ENCODE peak calls at places on chromosomes 13 and 19, in five cellular contexts. X is fibroblast of lung, O is HCT116, D is GM23338, N is PC-3. G is an unnamed sample.
A peak's percentile ranks its signal among the peaks of the same experiment; 100 is the strongest.

GRCh38 chr13:74367193-74367592 is 233.0 kb upstream of the KLF12 start:
- DNase-seq in X (no peak), O (no peak), D (no peak), N (no peak), G (no peak)

GRCh38 chr19:31819837-31820236 is 470.6 kb upstream of the TSHZ3 start:
- DNase-seq in X (no peak), O (no peak), D (no peak), N (no peak), G (no peak)

GRCh38 chr19:10189631-10190425 is 4.9 kb downstream of the DNMT1 start:
- DNase-seq in X (peak; percentile 10), O (no peak), D (no peak), N (no peak), G (no peak)

GRCh38 chr13:94169783-94170513 is 309.5 kb downstream of the DCT start:
- DNase-seq in X (no peak), O (no peak), D (peak; percentile 39), N (no peak), G (no peak)

GRCh38 chr19:33022472-33023116 is 42.1 kb downstream of the RHPN2 start:
- DNase-seq in X (no peak), O (no peak), D (peak; percentile 93), N (no peak), G (no peak)

GRCh38 chr13:20940083-20940482 is 37.5 kb upstream of the XPO4 start:
- DNase-seq in X (peak; percentile 67), O (no peak), D (no peak), N (no peak), G (peak; percentile 23)

GRCh38 chr19:44570984-44571684 is 41.7 kb upstream of the CEACAM20 start:
- DNase-seq in X (peak; percentile 89), O (peak; percentile 76), D (peak; percentile 93), N (peak; percentile 85), G (peak; percentile 88)

GRCh38 chr13:36475468-36475867 is 43.2 kb downstream of the CCNA1 start:
- DNase-seq in X (peak; percentile 2), O (no peak), D (peak; percentile 75), N (peak; percentile 58), G (no peak)

GRCh38 chr13:97076898-97077297 is 82.6 kb upstream of the OXGR1 start:
- DNase-seq in X (peak; percentile 15), O (no peak), D (no peak), N (no peak), G (peak; percentile 29)

GRCh38 chr13:46580362-46580839 is 27.4 kb downstream of the LRCH1 start:
- DNase-seq in X (no peak), O (no peak), D (no peak), N (no peak), G (no peak)

GRCh38 chr19:14003279-14004051 is 2.7 kb downstream of the RFX1 start:
- DNase-seq in X (no peak), O (no peak), D (no peak), N (no peak), G (no peak)

GRCh38 chr13:43835701-43836100 is 43.8 kb downstream of the CCDC122 start:
- DNase-seq in X (peak; percentile 22), O (no peak), D (no peak), N (no peak), G (no peak)

GRCh38 chr13:98310485-98311199 is 133.6 kb upstream of the RNF113B start:
- DNase-seq in X (no peak), O (no peak), D (no peak), N (no peak), G (no peak)

GRCh38 chr13:88257706-88258105 is 586.5 kb downstream of the SLITRK5 start:
- DNase-seq in X (no peak), O (no peak), D (no peak), N (no peak), G (no peak)

GRCh38 chr19:29393915-29394460 is 131.8 kb upstream of the VSTM2B start:
- DNase-seq in X (no peak), O (no peak), D (peak; percentile 56), N (peak; percentile 1), G (no peak)

GRCh38 chr13:96671073-96671472 is 323.2 kb downstream of the OXGR1 start:
- DNase-seq in X (no peak), O (no peak), D (no peak), N (peak; percentile 72), G (no peak)

GRCh38 chr19:16143399-16144215 is at the start of gene HSH2D:
- DNase-seq in X (no peak), O (peak; percentile 77), D (peak; percentile 86), N (peak; percentile 93), G (peak; percentile 83)

GRCh38 chr13:97798171-97798821 is 155.2 kb upstream of the IPO5 start:
- DNase-seq in X (no peak), O (no peak), D (peak; percentile 4), N (no peak), G (no peak)

GRCh38 chr13:65894049-65894448 is 1336.1 kb downstream of the PCDH9 start:
- DNase-seq in X (no peak), O (no peak), D (no peak), N (peak; percentile 60), G (no peak)

GRCh38 chr13:30831515-30831914 is 74.6 kb upstream of the MEDAG start:
- DNase-seq in X (no peak), O (no peak), D (no peak), N (peak; percentile 34), G (no peak)

GRCh38 chr19:55160128-55160985 is 2.8 kb upstream of the TNNI3 start:
- DNase-seq in X (peak; percentile 80), O (peak; percentile 92), D (peak; percentile 100), N (peak; percentile 99), G (peak; percentile 95)
- TF ChIP-seq EZH2 in X (no peak), O (no peak), D (no peak), N (no peak), G (no peak)

GRCh38 chr19:5492813-5493409 is 37.7 kb downstream of the ZNRF4 start:
- DNase-seq in X (no peak), O (no peak), D (no peak), N (no peak), G (no peak)
- TF ChIP-seq EZH2 in X (peak; percentile 61), O (no peak), D (no peak), N (peak; percentile 76), G (peak; percentile 80)

GRCh38 chr19:30622276-30622675 is 250.1 kb downstream of the ZNF536 start:
- DNase-seq in X (no peak), O (no peak), D (no peak), N (no peak), G (no peak)

GRCh38 chr19:30625947-30626346 is 253.8 kb downstream of the ZNF536 start:
- DNase-seq in X (no peak), O (no peak), D (no peak), N (no peak), G (no peak)

GRCh38 chr19:30621326-30621920 is 249.2 kb downstream of the ZNF536 start:
- DNase-seq in X (no peak), O (no peak), D (no peak), N (no peak), G (no peak)

DNA sequence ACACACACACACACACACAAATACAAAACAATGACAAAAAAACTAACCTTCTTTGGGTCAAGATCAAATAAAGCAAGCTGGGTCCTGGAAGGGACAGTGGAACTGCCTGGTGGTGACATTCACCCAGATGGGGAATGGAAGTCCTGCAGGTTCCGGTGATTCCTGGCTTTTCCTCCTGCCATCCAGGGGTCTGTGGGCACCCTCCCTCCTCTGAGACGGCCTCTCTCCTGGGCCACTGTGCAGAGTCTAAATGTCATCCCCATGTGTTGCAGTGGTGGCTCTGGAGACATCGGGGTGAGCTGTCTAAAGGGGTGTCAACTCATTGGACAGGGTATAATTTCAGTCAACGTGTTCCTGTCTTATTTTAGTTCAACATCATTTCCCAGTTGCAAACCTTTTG is 248.2 kb downstream of the ZNF536 start:
- DNase-seq in X (no peak), O (no peak), D (no peak), N (no peak), G (no peak)
- TF ChIP-seq EZH2 in X (no peak), O (no peak), D (no peak), N (no peak), G (no peak)

GRCh38 chr19:1748115-1748702 is 5.1 kb upstream of the ONECUT3 start:
- DNase-seq in X (no peak), O (no peak), D (peak; percentile 74), N (no peak), G (peak; percentile 57)
- TF ChIP-seq EZH2 in X (peak; percentile 8), O (no peak), D (peak; percentile 77), N (no peak), G (peak; percentile 74)

DNA sequence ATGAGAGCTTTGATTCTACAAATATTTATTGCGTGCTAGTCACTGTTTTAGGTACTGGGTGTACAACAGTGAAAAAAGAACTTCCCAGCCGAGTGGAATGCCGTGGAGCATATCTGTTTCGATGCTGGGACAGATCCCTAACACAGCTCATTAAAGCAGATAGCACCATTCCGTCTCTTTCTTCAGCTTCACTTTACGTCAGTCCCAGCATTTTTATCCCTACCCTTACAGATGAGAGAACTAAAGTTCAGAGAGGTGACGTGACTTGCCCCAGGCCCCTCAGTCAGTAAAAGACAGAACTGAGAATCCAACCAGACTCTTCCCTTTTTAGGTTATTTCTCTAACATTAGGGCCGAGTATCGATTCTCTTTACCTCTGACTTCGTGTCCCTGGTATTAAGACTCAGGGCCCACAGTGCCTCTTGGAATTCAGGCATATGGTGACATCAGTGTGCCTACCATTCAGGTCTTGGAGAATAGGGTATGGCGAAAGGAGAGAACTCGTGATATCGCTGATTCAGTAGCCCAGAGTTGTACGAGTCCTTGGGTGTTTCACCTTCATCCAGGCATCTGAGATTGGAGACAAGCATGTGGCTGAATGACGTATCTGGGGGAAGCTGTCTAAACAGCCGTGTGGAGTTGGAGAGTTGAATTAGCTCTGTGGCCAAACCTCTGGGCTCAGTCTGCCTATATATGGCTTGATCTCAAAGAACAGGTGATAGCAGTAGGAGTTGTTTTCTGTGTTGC is 27.1 kb downstream of the ACTN4 start:
- DNase-seq in X (peak; percentile 36), O (no peak), D (no peak), N (no peak), G (peak; percentile 57)
- TF ChIP-seq EZH2 in X (no peak), O (no peak), D (no peak), N (no peak), G (no peak)

DNA sequence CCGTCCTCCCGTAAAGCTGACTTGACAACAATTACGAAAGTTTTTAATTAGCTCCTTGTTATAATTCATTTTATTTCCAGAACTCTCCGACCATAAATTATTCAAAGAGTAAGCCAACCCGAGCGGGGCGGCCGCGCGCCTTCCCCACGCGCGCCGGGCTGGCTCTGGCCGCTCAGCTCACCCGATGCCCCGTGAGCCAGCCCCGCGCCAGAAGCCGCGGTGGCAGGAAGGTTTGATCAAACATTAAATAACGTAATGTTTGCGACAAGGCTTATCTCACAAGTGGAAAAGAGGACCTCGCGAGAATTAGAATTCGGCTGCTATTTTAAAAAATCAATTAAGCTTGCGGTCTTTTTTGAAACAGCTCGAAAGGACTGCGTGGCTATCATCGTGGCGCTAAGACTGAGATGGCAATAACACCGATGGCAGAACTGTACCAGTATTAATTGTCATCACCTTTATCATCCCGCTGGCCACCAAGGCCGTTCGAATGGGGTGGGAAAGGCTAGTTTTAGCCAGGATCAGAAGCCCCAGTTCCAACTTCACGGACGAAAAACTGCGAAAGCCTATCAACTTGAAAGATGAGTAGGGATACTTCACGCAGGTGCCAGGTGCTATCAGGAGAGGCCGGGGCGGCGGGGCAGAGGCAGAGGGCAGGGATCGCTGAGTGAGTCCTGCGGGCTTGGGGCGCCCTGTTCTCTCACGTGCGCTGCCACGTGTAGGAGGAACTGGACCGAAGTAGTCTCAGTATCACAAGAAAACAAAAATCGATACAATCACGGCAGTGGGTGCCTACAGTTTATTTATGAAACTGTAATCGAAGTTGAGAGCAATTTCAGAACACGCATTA is 6.4 kb downstream of the POU4F1 start:
- DNase-seq in X (peak; percentile 25), O (no peak), D (peak; percentile 71), N (no peak), G (no peak)
- TF ChIP-seq EZH2 in X (peak; percentile 88), O (no peak), D (peak; percentile 87), N (no peak), G (peak; percentile 95)

GRCh38 chr19:4279530-4280422 is 710 bp downstream of the SHD start:
- DNase-seq in X (no peak), O (no peak), D (peak; percentile 45), N (no peak), G (no peak)
- TF ChIP-seq EZH2 in X (no peak), O (no peak), D (peak; percentile 16), N (no peak), G (peak; percentile 6)

G was measured in hepatocyte.